ENCODE peak calls at places on chromosome 14, in four cellular contexts. L is kidney, H is A549, G is left lung. Q is an unnamed sample.

GRCh38 chr14:88934231-88934898 is 109.9 kb downstream of the TTC8 start:
- DNase-seq in L (no peak), H (no peak), G (no peak), Q (no peak)

GRCh38 chr14:87898301-87898700 is 94.7 kb downstream of the GALC start:
- DNase-seq in L (no peak), H (no peak), G (no peak), Q (no peak)

GRCh38 chr14:104081951-104082464 is 3.5 kb upstream of the ASPG start:
- DNase-seq in L (no peak), H (no peak), G (no peak), Q (no peak)

GRCh38 chr14:32252030-32252670 is 49.1 kb upstream of the RNU6-8 start:
- DNase-seq in L (no peak), H (peak; percentile 60), G (no peak), Q (peak; percentile 64)

GRCh38 chr14:51715250-51715649 is 63.5 kb downstream of the FRMD6 start:
- DNase-seq in L (no peak), H (no peak), G (no peak), Q (no peak)

GRCh38 chr14:73491256-73491976 is 683 bp downstream of the RIOX1 start:
- DNase-seq in L (peak; percentile 85), H (peak; percentile 65), G (peak; percentile 69), Q (no peak)

GRCh38 chr14:41389355-41389754 is 217.3 kb upstream of the LRFN5 start:
- DNase-seq in L (no peak), H (no peak), G (no peak), Q (no peak)

GRCh38 chr14:81435578-81436295 is 35.6 kb upstream of the STON2 start:
- DNase-seq in L (peak; percentile 87), H (peak; percentile 51), G (peak; percentile 60), Q (peak; percentile 62)

GRCh38 chr14:80395031-80395430 is 183.7 kb upstream of the DIO2 start:
- DNase-seq in L (no peak), H (no peak), G (no peak), Q (no peak)

GRCh38 chr14:73785336-73785833 is 66.2 kb upstream of the PTGR2 start:
- DNase-seq in L (no peak), H (no peak), G (peak; percentile 58), Q (peak; percentile 66)

GRCh38 chr14:23209651-23210423 is 26.4 kb upstream of the SLC7A8 start:
- DNase-seq in L (no peak), H (no peak), G (no peak), Q (no peak)

GRCh38 chr14:65101631-65102440 is 481 bp downstream of the MAX start:
- DNase-seq in L (peak; percentile 85), H (no peak), G (peak; percentile 57), Q (peak; percentile 15)

GRCh38 chr14:69350892-69351291 is 47.2 kb downstream of the ERH start:
- DNase-seq in L (no peak), H (no peak), G (no peak), Q (no peak)

GRCh38 chr14:85601246-85601645 is 71.3 kb downstream of the FLRT2 start:
- DNase-seq in L (no peak), H (no peak), G (no peak), Q (peak; percentile 58)

GRCh38 chr14:20631023-20631820 is 10.3 kb downstream of the OR6S1 start:
- DNase-seq in L (no peak), H (peak; percentile 69), G (no peak), Q (no peak)

GRCh38 chr14:56044196-56044595 is 74.0 kb upstream of the PELI2 start:
- DNase-seq in L (no peak), H (no peak), G (no peak), Q (no peak)

GRCh38 chr14:51277753-51278415 is 37.8 kb downstream of the TMX1 start:
- DNase-seq in L (peak; percentile 80), H (no peak), G (no peak), Q (no peak)

GRCh38 chr14:88614218-88614907 is 51.5 kb downstream of the ZC3H14 start:
- DNase-seq in L (no peak), H (no peak), G (no peak), Q (no peak)

GRCh38 chr14:56247495-56248087 is 129.4 kb downstream of the PELI2 start:
- DNase-seq in L (no peak), H (no peak), G (no peak), Q (no peak)

GRCh38 chr14:54562334-54562733 is 4.6 kb upstream of the SAMD4A start:
- DNase-seq in L (no peak), H (no peak), G (no peak), Q (no peak)

GRCh38 chr14:70707138-70708038 is 65.7 kb downstream of the TTC9 start:
- DNase-seq in L (peak; percentile 70), H (no peak), G (peak; percentile 52), Q (no peak)

GRCh38 chr14:92645841-92646478 is 102.5 kb downstream of the LGMN start:
- DNase-seq in L (no peak), H (no peak), G (peak; percentile 32), Q (no peak)

GRCh38 chr14:69713976-69714716 is 52.8 kb upstream of the SRSF5 start:
- DNase-seq in L (no peak), H (no peak), G (no peak), Q (peak; percentile 66)

GRCh38 chr14:33359288-33359881 is 420.7 kb downstream of the NPAS3 start:
- DNase-seq in L (no peak), H (no peak), G (no peak), Q (no peak)

GRCh38 chr14:93219103-93219726 is 12.2 kb downstream of the UBR7 start:
- DNase-seq in L (no peak), H (peak; percentile 54), G (peak; percentile 38), Q (peak; percentile 68)

GRCh38 chr14:32826404-32827082 is 112.1 kb upstream of the NPAS3 start:
- DNase-seq in L (no peak), H (no peak), G (no peak), Q (peak; percentile 12)

GRCh38 chr14:73754911-73755360 is 40.8 kb upstream of the PNMA1 start:
- DNase-seq in L (peak; percentile 81), H (no peak), G (no peak), Q (no peak)

GRCh38 chr14:37865719-37866549 is 270.5 kb downstream of the TTC6 start:
- DNase-seq in L (no peak), H (no peak), G (no peak), Q (no peak)

GRCh38 chr14:34347683-34348082 is 114.4 kb downstream of the SPTSSA start:
- DNase-seq in L (no peak), H (no peak), G (no peak), Q (no peak)

GRCh38 chr14:104746071-104746545 is 6.8 kb upstream of the SIVA1 start:
- DNase-seq in L (peak; percentile 54), H (no peak), G (no peak), Q (no peak)

GRCh38 chr14:23285530-23286019 is 357 bp downstream of the HOMEZ start:
- DNase-seq in L (no peak), H (peak; percentile 25), G (no peak), Q (no peak)

GRCh38 chr14:65255029-65255545 is 152.8 kb upstream of the MAX start:
- DNase-seq in L (no peak), H (peak; percentile 78), G (no peak), Q (no peak)

GRCh38 chr14:88468396-88468795 is 82.9 kb downstream of the SPATA7 start:
- DNase-seq in L (no peak), H (no peak), G (no peak), Q (no peak)

GRCh38 chr14:70468731-70469130 is 16.8 kb downstream of the ADAM21 start:
- DNase-seq in L (no peak), H (no peak), G (no peak), Q (no peak)

GRCh38 chr14:68959035-68959434 is 20.1 kb downstream of the ACTN1 start:
- DNase-seq in L (peak; percentile 21), H (no peak), G (no peak), Q (no peak)

GRCh38 chr14:41130274-41130673 is 476.4 kb upstream of the LRFN5 start:
- DNase-seq in L (no peak), H (no peak), G (no peak), Q (no peak)

GRCh38 chr14:72129283-72129682 is 197.1 kb downstream of the RGS6 start:
- DNase-seq in L (no peak), H (no peak), G (no peak), Q (no peak)

GRCh38 chr14:72126561-72126960 is 194.3 kb downstream of the RGS6 start:
- DNase-seq in L (no peak), H (no peak), G (no peak), Q (no peak)

GRCh38 chr14:72124171-72124570 is 191.9 kb downstream of the RGS6 start:
- DNase-seq in L (no peak), H (no peak), G (no peak), Q (no peak)

GRCh38 chr14:72126091-72126490 is 193.9 kb downstream of the RGS6 start:
- DNase-seq in L (no peak), H (no peak), G (no peak), Q (no peak)

GRCh38 chr14:72128629-72129028 is 196.4 kb downstream of the RGS6 start:
- DNase-seq in L (no peak), H (no peak), G (no peak), Q (no peak)
- H3K27ac ChIP-seq in L (no peak overlapping the region), H (no peak overlapping the region), G (no peak overlapping the region), Q (no peak overlapping the region)

GRCh38 chr14:96104469-96105057 is 65.4 kb downstream of the C14orf132 start:
- DNase-seq in L (peak; percentile 94), H (peak; percentile 75), G (peak; percentile 73), Q (peak; percentile 96)
- H3K4me3 ChIP-seq in L (no peak overlapping the region), H (no peak overlapping the region), G (no peak overlapping the region), Q (peak overlapping the region; percentile 13)

GRCh38 chr14:97319691-97320090 is 522.5 kb downstream of the VRK1 start:
- DNase-seq in L (no peak), H (no peak), G (no peak), Q (no peak)
- H3K27ac ChIP-seq in L (no peak overlapping the region), H (no peak overlapping the region), G (no peak overlapping the region), Q (no peak overlapping the region)

DNA sequence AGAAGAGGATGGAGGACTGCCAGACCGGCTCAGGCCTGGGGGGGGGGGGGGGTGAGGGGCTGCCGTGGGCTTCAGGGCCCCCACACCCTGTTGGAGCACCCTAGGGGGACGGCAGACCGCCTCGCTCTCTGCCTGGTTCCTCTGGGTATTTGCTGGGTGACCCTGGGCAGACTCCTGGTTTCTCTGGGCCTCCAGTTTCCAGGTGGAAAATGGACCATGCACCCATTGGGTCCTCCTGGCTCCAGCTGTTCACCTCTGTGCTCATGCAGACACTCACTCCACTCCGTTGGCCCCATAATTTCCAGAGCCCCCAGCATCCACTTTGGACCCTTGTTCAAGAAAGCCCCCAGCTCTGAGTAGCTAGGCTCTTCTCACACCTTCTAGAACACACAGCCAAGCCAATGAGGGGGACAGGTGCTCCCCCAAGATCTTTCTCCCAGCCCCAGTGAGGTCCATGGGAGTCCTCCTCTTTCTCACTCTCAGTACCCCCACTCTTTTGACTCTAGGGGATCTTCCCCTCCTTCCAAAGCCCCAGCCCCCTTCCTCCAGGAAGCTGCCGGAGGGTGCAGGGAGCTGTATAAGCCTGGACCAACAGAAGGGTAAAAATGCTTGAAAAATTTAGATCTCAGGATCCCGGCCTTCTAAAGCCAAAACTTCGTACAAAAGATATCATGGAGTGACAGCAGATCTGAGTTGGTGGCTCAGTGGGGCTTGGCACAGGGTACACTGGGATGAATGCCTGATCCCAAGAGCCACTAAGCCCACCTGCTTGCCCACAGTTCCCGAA is 174.8 kb upstream of the RTL1 start:
- DNase-seq in L (no peak), H (no peak), G (no peak), Q (no peak)
- H3K4me3 ChIP-seq in L (no peak overlapping the region), H (no peak overlapping the region), G (no peak overlapping the region), Q (no peak overlapping the region)

GRCh38 chr14:35401422-35401729 is 3.2 kb downstream of the NFKBIA start:
- DNase-seq in L (no peak), H (no peak), G (no peak), Q (no peak)
- H3K27ac ChIP-seq in L (peak overlapping the region; percentile 97), H (peak overlapping the region; percentile 99), G (peak overlapping the region; percentile 99), Q (no peak overlapping the region)